ENCODE peak calls at places on chromosomes 12 and 14, in nine cellular contexts. A is WTC11; R is tibial artery; W is cardiac muscle cell; U is left lung; C is osteoblast; I is CD8-positive, alpha-beta T cell; J is AG04450; O is mucosa of descending colon. P is an unnamed sample.

GRCh38 chr12:2101798-2102197 is 49.0 kb downstream of the CACNA1C start:
- DNase-seq in A (no peak), R (no peak), W (no peak), U (no peak), C (peak), I (no peak), J (no peak), O (no peak), P (no peak)

GRCh38 chr14:96051642-96052540 is 12.7 kb downstream of the C14orf132 start:
- DNase-seq in A (peak), R (no peak), W (no peak), U (no peak), C (no peak), I (no peak), J (no peak), O (no peak), P (no peak)

GRCh38 chr12:54571166-54571856 is 17.1 kb downstream of the PPP1R1A start:
- DNase-seq in A (peak), R (no peak), W (peak), U (no peak), C (no peak), I (no peak), J (no peak), O (no peak), P (no peak)

GRCh38 chr14:89270439-89271227 is 146.4 kb downstream of the FOXN3 start:
- DNase-seq in A (no peak), R (no peak), W (no peak), U (no peak), C (no peak), I (no peak), J (no peak), O (peak), P (peak)

GRCh38 chr12:114774181-114774580 is 90.2 kb upstream of the TBX3 start:
- DNase-seq in A (no peak), R (no peak), W (no peak), U (no peak), C (no peak), I (no peak), J (no peak), O (no peak), P (no peak)

GRCh38 chr12:69042970-69043369 is 110.0 kb upstream of the CPM start:
- DNase-seq in A (peak), R (no peak), W (no peak), U (no peak), C (peak), I (no peak), J (no peak), O (peak), P (no peak)

GRCh38 chr12:76025601-76026575 is 5.7 kb downstream of the PHLDA1 start:
- DNase-seq in A (no peak), R (no peak), W (no peak), U (no peak), C (no peak), I (no peak), J (no peak), O (no peak), P (no peak)

GRCh38 chr12:56718636-56719035 is 6.5 kb downstream of the NACA start:
- DNase-seq in A (no peak), R (no peak), W (no peak), U (peak), C (peak), I (no peak), J (no peak), O (no peak), P (no peak)

GRCh38 chr14:90426663-90427062 is 29.8 kb downstream of the CALM1 start:
- DNase-seq in A (no peak), R (no peak), W (peak), U (no peak), C (no peak), I (no peak), J (no peak), O (peak), P (no peak)

GRCh38 chr12:109264095-109264942 is 44.8 kb downstream of the FOXN4 start:
- DNase-seq in A (peak), R (peak), W (peak), U (peak), C (peak), I (no peak), J (peak), O (peak), P (no peak)

GRCh38 chr14:32472512-32473472 is 143.7 kb downstream of the AKAP6 start:
- DNase-seq in A (no peak), R (no peak), W (no peak), U (no peak), C (peak), I (no peak), J (peak), O (no peak), P (no peak)

GRCh38 chr14:58920230-58920629 is 268.2 kb upstream of the DAAM1 start:
- DNase-seq in A (no peak), R (no peak), W (no peak), U (no peak), C (no peak), I (no peak), J (no peak), O (no peak), P (no peak)

GRCh38 chr12:51620448-51620847 is 29.4 kb downstream of the SCN8A start:
- DNase-seq in A (no peak), R (no peak), W (no peak), U (no peak), C (no peak), I (no peak), J (no peak), O (no peak), P (no peak)

GRCh38 chr12:132551271-132552120 is 58.9 kb downstream of the LRCOL1 start:
- DNase-seq in A (no peak), R (no peak), W (no peak), U (no peak), C (no peak), I (no peak), J (no peak), O (no peak), P (no peak)

GRCh38 chr12:51591020-51591901 is at the start of gene SCN8A:
- DNase-seq in A (peak), R (no peak), W (peak), U (peak), C (peak), I (peak), J (no peak), O (peak), P (peak)

GRCh38 chr14:49882826-49883694 is 9.8 kb upstream of the ARF6 start:
- DNase-seq in A (no peak), R (no peak), W (no peak), U (no peak), C (no peak), I (no peak), J (no peak), O (peak), P (no peak)

GRCh38 chr14:31843361-31844091 is 233.6 kb upstream of the ARHGAP5 start:
- DNase-seq in A (no peak), R (no peak), W (no peak), U (no peak), C (peak), I (no peak), J (no peak), O (peak), P (no peak)

DNA sequence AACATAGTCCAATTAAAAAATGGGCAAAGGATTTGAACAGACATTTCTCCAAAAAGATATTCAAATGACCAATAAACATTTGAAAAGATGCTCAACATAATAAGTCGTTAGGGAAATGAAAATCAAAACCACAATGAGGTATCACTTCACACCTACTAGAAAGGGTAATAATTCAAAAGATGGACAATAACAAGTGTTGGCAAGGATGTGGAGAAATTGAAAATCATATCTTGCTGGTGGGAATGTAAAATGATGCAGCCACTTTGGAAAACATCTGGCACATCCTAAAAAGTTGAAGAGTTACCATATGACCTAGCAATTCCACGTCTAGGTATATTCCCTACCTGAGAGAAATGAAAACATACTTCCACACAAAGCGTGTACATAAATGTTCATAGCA is 1.9 kb downstream of the COX16 start:
- DNase-seq in A (no peak), R (no peak), W (no peak), U (no peak), C (no peak), I (no peak), J (no peak), O (no peak), P (no peak)
- TF ChIP-seq CTCF in A (no peak), R (no peak), W (no peak), U (no peak), C (no peak), I (no peak), J (no peak), O (no peak), P (no peak)

DNA sequence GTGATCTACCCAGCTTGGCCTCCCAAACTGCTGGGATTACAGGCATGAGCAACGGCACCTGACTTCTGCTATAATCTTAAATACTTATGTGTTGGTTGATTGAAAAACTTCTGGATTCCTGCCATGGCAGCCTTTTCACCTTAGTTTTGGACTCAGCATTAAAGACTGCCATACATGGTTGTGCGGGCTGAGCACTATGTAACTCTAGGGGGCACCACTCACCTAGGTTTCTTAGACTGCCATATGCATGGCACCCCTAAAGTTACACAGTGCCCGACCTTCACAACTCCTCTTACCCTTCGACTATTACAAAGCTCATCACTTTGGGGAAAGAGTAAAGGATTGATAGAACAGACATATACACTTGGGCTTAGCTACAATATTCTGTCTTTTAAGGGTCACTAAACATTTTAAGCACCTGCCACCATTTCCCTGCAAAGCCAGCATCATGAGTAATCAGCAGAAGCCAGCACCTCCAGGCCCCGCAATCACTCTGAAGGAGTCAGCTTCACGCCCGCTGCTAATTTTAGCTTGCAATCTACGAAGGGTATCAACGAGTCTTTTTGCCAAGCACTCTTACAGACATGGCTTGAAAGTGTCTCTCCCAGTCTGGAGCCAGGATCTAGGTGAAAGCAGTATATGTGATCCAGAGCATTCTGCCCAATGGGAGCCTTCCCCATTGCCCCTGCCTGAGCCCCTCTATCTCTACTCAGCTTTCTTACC is 59.8 kb downstream of the SUDS3 start:
- DNase-seq in A (peak), R (no peak), W (peak), U (no peak), C (no peak), I (no peak), J (no peak), O (peak), P (no peak)
- TF ChIP-seq CTCF in A (peak), R (no peak), W (no peak), U (no peak), C (no peak), I (no peak), J (no peak), O (no peak), P (no peak)

GRCh38 chr12:49284672-49285071 is 10.3 kb upstream of the PRPH start:
- DNase-seq in A (no peak), R (no peak), W (no peak), U (no peak), C (no peak), I (no peak), J (no peak), O (no peak), P (no peak)

GRCh38 chr12:49282302-49282701 is 12.6 kb upstream of the PRPH start:
- DNase-seq in A (no peak), R (no peak), W (no peak), U (no peak), C (no peak), I (no peak), J (no peak), O (no peak), P (no peak)

GRCh38 chr12:49279706-49280159 is 14.9 kb downstream of the TUBA1C start:
- DNase-seq in A (no peak), R (no peak), W (no peak), U (no peak), C (no peak), I (no peak), J (no peak), O (peak), P (no peak)

GRCh38 chr12:49287876-49288275 is 7.1 kb upstream of the PRPH start:
- DNase-seq in A (no peak), R (no peak), W (no peak), U (no peak), C (no peak), I (no peak), J (no peak), O (no peak), P (no peak)

DNA sequence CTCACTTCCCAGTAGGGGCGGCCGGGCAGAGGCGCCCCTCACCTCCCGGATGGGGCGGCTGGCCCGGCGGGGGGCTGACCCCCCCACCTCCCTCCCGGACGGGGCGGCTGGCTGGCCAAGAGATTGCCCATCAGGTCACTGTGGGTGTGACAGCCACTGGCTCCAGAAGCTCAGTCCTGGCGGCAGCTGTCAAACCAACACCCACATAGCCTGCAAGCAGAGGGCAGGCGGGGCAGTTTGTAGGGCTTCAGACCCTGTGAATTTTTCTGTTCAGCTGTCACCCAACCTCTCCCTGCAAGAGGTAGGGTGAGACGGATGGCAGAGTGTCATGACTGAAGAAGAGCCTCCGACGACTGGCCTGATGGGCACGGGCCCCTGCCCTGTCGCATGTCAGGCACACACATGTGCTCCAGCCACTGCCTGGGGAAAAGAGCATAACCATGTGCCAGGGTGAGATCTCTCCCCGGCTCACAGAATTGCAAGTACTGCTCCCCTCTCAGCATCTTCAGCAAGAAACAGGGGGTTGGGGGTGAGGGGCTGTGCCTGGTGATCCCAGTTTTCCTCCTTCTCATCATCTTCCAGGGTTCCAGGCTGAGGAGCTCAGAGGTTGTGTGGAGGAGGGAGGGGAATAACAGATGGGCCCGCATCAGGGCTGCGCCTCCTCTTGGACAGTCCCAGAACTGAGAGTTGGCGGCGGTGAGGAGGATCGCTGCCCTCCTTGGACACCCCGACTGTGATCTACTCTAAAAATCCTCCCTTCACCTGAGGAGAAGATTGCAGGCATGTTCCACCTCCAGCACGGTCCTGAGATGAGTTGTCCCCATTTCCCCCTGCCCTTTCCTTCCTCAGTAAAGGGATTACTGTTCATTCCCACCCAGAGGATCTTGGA is 11.2 kb upstream of the PRPH start:
- DNase-seq in A (no peak), R (no peak), W (no peak), U (no peak), C (no peak), I (no peak), J (no peak), O (no peak), P (no peak)
- TF ChIP-seq CTCF in A (no peak), R (no peak), W (no peak), U (no peak), C (peak), I (no peak), J (peak), O (no peak), P (no peak)

GRCh38 chr12:90260136-90260535 is 551.5 kb upstream of the ATP2B1 start:
- DNase-seq in A (no peak), R (no peak), W (no peak), U (no peak), C (no peak), I (no peak), J (no peak), O (no peak), P (no peak)

GRCh38 chr12:90261283-90261682 is 552.6 kb upstream of the ATP2B1 start:
- DNase-seq in A (no peak), R (no peak), W (peak), U (no peak), C (no peak), I (no peak), J (no peak), O (no peak), P (no peak)

GRCh38 chr12:90257927-90258624 is 549.4 kb upstream of the ATP2B1 start:
- DNase-seq in A (no peak), R (no peak), W (no peak), U (no peak), C (no peak), I (no peak), J (no peak), O (no peak), P (no peak)

GRCh38 chr12:90262261-90262660 is 553.6 kb upstream of the ATP2B1 start:
- DNase-seq in A (no peak), R (no peak), W (no peak), U (no peak), C (peak), I (no peak), J (no peak), O (no peak), P (no peak)
- TF ChIP-seq CTCF in A (no peak), R (no peak), W (no peak), U (no peak), C (no peak), I (no peak), J (no peak), O (no peak), P (no peak)

P was measured in activated B cell treated with CpG ODN at 0.5 μM for 24 hours.